ENCODE peak calls at places on chromosome 19, in five cellular contexts. B, A, L, V and N are unnamed samples. For H3K4me1, the result is how much of the 10 kb centered on the place peaks cover.

GRCh38 chr19:47095707-47096704 is 17.6 kb downstream of the ZC3H4 start:
- DNase-seq in B (no peak), A (peak), L (peak), V (peak), N (peak)

GRCh38 chr19:54882758-54883157 is 8.7 kb downstream of the FCAR start:
- DNase-seq in B (peak), A (no peak), L (no peak), V (no peak), N (peak)

GRCh38 chr19:45446295-45446694 is 21.5 kb upstream of the FOSB start:
- DNase-seq in B (peak), A (peak), L (peak), V (no peak), N (peak)

GRCh38 chr19:35703343-35703742 is 1.0 kb upstream of the ZBTB32 start:
- DNase-seq in B (no peak), A (no peak), L (no peak), V (no peak), N (no peak)

GRCh38 chr19:44626067-44626624 is 12.8 kb downstream of the IGSF23 start:
- DNase-seq in B (no peak), A (peak), L (peak), V (peak), N (peak)

GRCh38 chr19:17967258-17968051 is 548 bp downstream of the KCNN1 start:
- DNase-seq in B (no peak), A (no peak), L (no peak), V (no peak), N (no peak)

GRCh38 chr19:23978068-23978467 is 63.4 kb downstream of the ZNF726 start:
- DNase-seq in B (no peak), A (no peak), L (no peak), V (no peak), N (no peak)

GRCh38 chr19:34639491-34640085 is 37.4 kb downstream of the SCGB2B2 start:
- DNase-seq in B (peak), A (peak), L (peak), V (peak), N (peak)

GRCh38 chr19:8088752-8089663 is 36.4 kb downstream of the CCL25 start:
- DNase-seq in B (no peak), A (no peak), L (no peak), V (no peak), N (peak)

GRCh38 chr19:3687774-3688706 is 12.2 kb downstream of the PIP5K1C start:
- DNase-seq in B (peak), A (no peak), L (peak), V (no peak), N (no peak)

GRCh38 chr19:13040232-13040915 is 45.1 kb downstream of the NFIX start:
- DNase-seq in B (no peak), A (peak), L (no peak), V (no peak), N (no peak)
- H3K4me1 ChIP-seq in B (under half), A (half or more), L (under half), V (under half), N (under half)

GRCh38 chr19:38385804-38386257 is 2.0 kb downstream of the GGN start:
- DNase-seq in B (no peak), A (no peak), L (no peak), V (no peak), N (no peak)

GRCh38 chr19:38387550-38388309 is at the start of gene GGN:
- DNase-seq in B (peak), A (peak), L (peak), V (peak), N (peak)

GRCh38 chr19:38388310-38389100 is at the start of gene SPRED3:
- DNase-seq in B (no peak), A (peak), L (peak), V (no peak), N (peak)

GRCh38 chr19:38386300-38386967 is 1.4 kb downstream of the GGN start:
- DNase-seq in B (no peak), A (no peak), L (peak), V (no peak), N (no peak)

GRCh38 chr19:38386968-38387549 is 775 bp downstream of the GGN start:
- DNase-seq in B (no peak), A (peak), L (peak), V (no peak), N (no peak)
- H3K4me3 ChIP-seq in B (peak), A (peak), L (no peak), V (no peak), N (peak)

GRCh38 chr19:28644261-28644660 is 568.7 kb downstream of the UQCRFS1 start:
- DNase-seq in B (no peak), A (no peak), L (no peak), V (no peak), N (no peak)

GRCh38 chr19:28642787-28643186 is 570.2 kb downstream of the UQCRFS1 start:
- DNase-seq in B (no peak), A (no peak), L (no peak), V (no peak), N (no peak)

GRCh38 chr19:28643284-28643683 is 569.7 kb downstream of the UQCRFS1 start:
- DNase-seq in B (no peak), A (no peak), L (no peak), V (no peak), N (no peak)

GRCh38 chr19:28641395-28641794 is 571.6 kb downstream of the UQCRFS1 start:
- DNase-seq in B (no peak), A (peak), L (no peak), V (no peak), N (no peak)

GRCh38 chr19:28646629-28647028 is 566.3 kb downstream of the UQCRFS1 start:
- DNase-seq in B (no peak), A (no peak), L (no peak), V (no peak), N (no peak)
- H3K4me2 ChIP-seq in B (no peak), A (no peak), L (no peak), V (no peak), N (no peak)

GRCh38 chr19:33393286-33394005 is 19.9 kb downstream of the CEBPG start:
- DNase-seq in B (no peak), A (peak), L (no peak), V (no peak), N (no peak)
- H3K4me1 ChIP-seq in B (under half), A (under half), L (half or more), V (under half), N (under half)